ENCODE peak calls at places on chromosome X, in seven cellular contexts. One of them, this sample, is unnamed.

GRCh38 chrX:153938226-153938786 is 3.5 kb upstream of the NAA10 start:
- DNase-seq in GM23338: peak; percentile 22
- DNase-seq in cardiac muscle cell: no peak
- DNase-seq in HCEC 1CT: no peak
- DNase-seq in lower leg skin: no peak
- DNase-seq in AG09319: no peak
- DNase-seq in Jurkat, Clone E6-1: peak; percentile 15
- DNase-seq in this sample: no peak

GRCh38 chrX:154036513-154036912 is 16.8 kb upstream of the IRAK1 start:
- DNase-seq in GM23338: peak; percentile 55
- DNase-seq in cardiac muscle cell: no peak
- DNase-seq in HCEC 1CT: no peak
- DNase-seq in lower leg skin: no peak
- DNase-seq in AG09319: no peak
- DNase-seq in Jurkat, Clone E6-1: no peak
- DNase-seq in this sample: no peak

GRCh38 chrX:19063030-19063429 is 59.2 kb downstream of the ADGRG2 start:
- DNase-seq in GM23338: no peak
- DNase-seq in cardiac muscle cell: no peak
- DNase-seq in HCEC 1CT: no peak
- DNase-seq in lower leg skin: no peak
- DNase-seq in AG09319: no peak
- DNase-seq in Jurkat, Clone E6-1: no peak
- DNase-seq in this sample: no peak

GRCh38 chrX:44317196-44317595 is 26.3 kb downstream of the EFHC2 start:
- DNase-seq in GM23338: no peak
- DNase-seq in cardiac muscle cell: no peak
- DNase-seq in HCEC 1CT: no peak
- DNase-seq in lower leg skin: no peak
- DNase-seq in AG09319: no peak
- DNase-seq in Jurkat, Clone E6-1: no peak
- DNase-seq in this sample: no peak

GRCh38 chrX:142036111-142036510 is 132.4 kb downstream of the MAGEC1 start:
- DNase-seq in GM23338: no peak
- DNase-seq in cardiac muscle cell: no peak
- DNase-seq in HCEC 1CT: peak; percentile 2
- DNase-seq in lower leg skin: no peak
- DNase-seq in AG09319: no peak
- DNase-seq in Jurkat, Clone E6-1: no peak
- DNase-seq in this sample: no peak

GRCh38 chrX:19799319-19800182 is 87.8 kb downstream of the SH3KBP1 start:
- DNase-seq in GM23338: no peak
- DNase-seq in cardiac muscle cell: no peak
- DNase-seq in HCEC 1CT: no peak
- DNase-seq in lower leg skin: no peak
- DNase-seq in AG09319: no peak
- DNase-seq in Jurkat, Clone E6-1: peak; percentile 62
- DNase-seq in this sample: no peak

GRCh38 chrX:130504019-130504418 is 102.2 kb downstream of the RBMX2 start:
- DNase-seq in GM23338: no peak
- DNase-seq in cardiac muscle cell: no peak
- DNase-seq in HCEC 1CT: no peak
- DNase-seq in lower leg skin: no peak
- DNase-seq in AG09319: no peak
- DNase-seq in Jurkat, Clone E6-1: no peak
- DNase-seq in this sample: no peak

GRCh38 chrX:149641432-149641831 is 9.8 kb upstream of the TMEM185A start:
- DNase-seq in GM23338: no peak
- DNase-seq in cardiac muscle cell: no peak
- DNase-seq in HCEC 1CT: no peak
- DNase-seq in lower leg skin: no peak
- DNase-seq in AG09319: no peak
- DNase-seq in Jurkat, Clone E6-1: no peak
- DNase-seq in this sample: no peak

GRCh38 chrX:1394731-1395501 is 3.0 kb upstream of the SLC25A6 start:
- DNase-seq in GM23338: no peak
- DNase-seq in cardiac muscle cell: no peak
- DNase-seq in HCEC 1CT: no peak
- DNase-seq in lower leg skin: peak; percentile 86
- DNase-seq in AG09319: no peak
- DNase-seq in Jurkat, Clone E6-1: no peak
- DNase-seq in this sample: peak; percentile 66

GRCh38 chrX:5236749-5237148 is 991.9 kb downstream of the NLGN4X start:
- DNase-seq in GM23338: no peak
- DNase-seq in cardiac muscle cell: no peak
- DNase-seq in HCEC 1CT: no peak
- DNase-seq in lower leg skin: no peak
- DNase-seq in AG09319: no peak
- DNase-seq in Jurkat, Clone E6-1: no peak
- DNase-seq in this sample: no peak

GRCh38 chrX:39848243-39848642 is 249.5 kb downstream of the BCOR start:
- DNase-seq in GM23338: no peak
- DNase-seq in cardiac muscle cell: no peak
- DNase-seq in HCEC 1CT: no peak
- DNase-seq in lower leg skin: no peak
- DNase-seq in AG09319: no peak
- DNase-seq in Jurkat, Clone E6-1: no peak
- DNase-seq in this sample: no peak

GRCh38 chrX:132954323-132954722 is 4.1 kb downstream of the HS6ST2 start:
- DNase-seq in GM23338: no peak
- DNase-seq in cardiac muscle cell: no peak
- DNase-seq in HCEC 1CT: no peak
- DNase-seq in lower leg skin: no peak
- DNase-seq in AG09319: no peak
- DNase-seq in Jurkat, Clone E6-1: no peak
- DNase-seq in this sample: no peak

GRCh38 chrX:22203186-22203585 is 69.5 kb upstream of the CBLL2 start:
- DNase-seq in GM23338: no peak
- DNase-seq in cardiac muscle cell: no peak
- DNase-seq in HCEC 1CT: no peak
- DNase-seq in lower leg skin: no peak
- DNase-seq in AG09319: no peak
- DNase-seq in Jurkat, Clone E6-1: no peak
- DNase-seq in this sample: no peak

GRCh38 chrX:57573754-57574153 is 18.1 kb upstream of the ZXDB start:
- DNase-seq in GM23338: peak; percentile 44
- DNase-seq in cardiac muscle cell: peak; percentile 30
- DNase-seq in HCEC 1CT: no peak
- DNase-seq in lower leg skin: no peak
- DNase-seq in AG09319: no peak
- DNase-seq in Jurkat, Clone E6-1: peak; percentile 15
- DNase-seq in this sample: no peak

GRCh38 chrX:14506866-14507265 is 22.5 kb upstream of the GLRA2 start:
- DNase-seq in GM23338: no peak
- DNase-seq in cardiac muscle cell: no peak
- DNase-seq in HCEC 1CT: no peak
- DNase-seq in lower leg skin: no peak
- DNase-seq in AG09319: no peak
- DNase-seq in Jurkat, Clone E6-1: no peak
- DNase-seq in this sample: no peak

GRCh38 chrX:56800307-56800706 is 71.3 kb downstream of the NBDY start:
- DNase-seq in GM23338: no peak
- DNase-seq in cardiac muscle cell: no peak
- DNase-seq in HCEC 1CT: no peak
- DNase-seq in lower leg skin: peak; percentile 75
- DNase-seq in AG09319: no peak
- DNase-seq in Jurkat, Clone E6-1: no peak
- DNase-seq in this sample: no peak

GRCh38 chrX:110402855-110403230 is 44.2 kb downstream of the RTL9 start:
- DNase-seq in GM23338: no peak
- DNase-seq in cardiac muscle cell: no peak
- DNase-seq in HCEC 1CT: no peak
- DNase-seq in lower leg skin: no peak
- DNase-seq in AG09319: no peak
- DNase-seq in Jurkat, Clone E6-1: no peak
- DNase-seq in this sample: no peak

GRCh38 chrX:20412871-20413486 is 146.3 kb upstream of the RPS6KA3 start:
- DNase-seq in GM23338: no peak
- DNase-seq in cardiac muscle cell: no peak
- DNase-seq in HCEC 1CT: no peak
- DNase-seq in lower leg skin: no peak
- DNase-seq in AG09319: no peak
- DNase-seq in Jurkat, Clone E6-1: peak; percentile 80
- DNase-seq in this sample: no peak

GRCh38 chrX:150643271-150643670 is 49.9 kb upstream of the MTMR1 start:
- DNase-seq in GM23338: no peak
- DNase-seq in cardiac muscle cell: no peak
- DNase-seq in HCEC 1CT: peak; percentile 5
- DNase-seq in lower leg skin: no peak
- DNase-seq in AG09319: no peak
- DNase-seq in Jurkat, Clone E6-1: peak; percentile 20
- DNase-seq in this sample: no peak

GRCh38 chrX:133335027-133335426 is 80.3 kb downstream of the GPC4 start:
- DNase-seq in GM23338: peak; percentile 53
- DNase-seq in cardiac muscle cell: peak; percentile 61
- DNase-seq in HCEC 1CT: no peak
- DNase-seq in lower leg skin: no peak
- DNase-seq in AG09319: peak; percentile 4
- DNase-seq in Jurkat, Clone E6-1: peak; percentile 18
- DNase-seq in this sample: no peak